ENCODE peak calls at places on chromosomes 13 and 19, in six cellular contexts. N is K562, U is SK-N-SH, R is H1, E is HL-60, L is GM12878. X is an unnamed sample.

GRCh38 chr19:42059196-42059595 is 10.8 kb downstream of the GRIK5 start:
- DNase-seq in U (no peak), R (no peak), E (no peak), L (no peak), N (no peak), X (no peak)

GRCh38 chr13:45951724-45952123 is 100.2 kb upstream of the SIAH3 start:
- DNase-seq in L (no peak), E (no peak), U (no peak), N (no peak), R (no peak), X (no peak)

GRCh38 chr19:29528350-29528945 is 2.7 kb downstream of the VSTM2B start:
- DNase-seq in R (peak), U (peak), L (peak), N (peak), E (peak), X (peak)

GRCh38 chr19:28553005-28553404 is 659.9 kb downstream of the UQCRFS1 start:
- DNase-seq in L (no peak), U (no peak), E (no peak), N (no peak), R (no peak), X (no peak)

GRCh38 chr19:18280247-18281081 is 958 bp downstream of the JUND start:
- DNase-seq in U (peak), E (peak), R (peak), N (peak), L (no peak), X (peak)

GRCh38 chr13:98575876-98576214 is 1.1 kb downstream of the STK24 start:
- DNase-seq in N (no peak), R (no peak), U (no peak), L (no peak), E (no peak), X (no peak)

GRCh38 chr13:72384879-72385278 is 342.6 kb downstream of the MZT1 start:
- DNase-seq in E (peak), R (no peak), L (no peak), U (no peak), N (no peak), X (peak)

GRCh38 chr13:79815041-79815440 is 334.1 kb downstream of the NDFIP2 start:
- DNase-seq in R (no peak), E (no peak), U (no peak), N (no peak), L (no peak), X (no peak)

GRCh38 chr13:63351533-63351932 is 1935.9 kb upstream of the PCDH20 start:
- DNase-seq in R (no peak), U (no peak), E (no peak), L (no peak), N (no peak), X (no peak)

GRCh38 chr19:46408611-46409039 is 4.7 kb downstream of the CCDC8 start:
- DNase-seq in E (no peak), L (no peak), R (no peak), N (no peak), U (no peak), X (peak)

GRCh38 chr19:46404884-46405658 is 8.3 kb downstream of the CCDC8 start:
- DNase-seq in L (no peak), R (no peak), E (no peak), N (peak), U (no peak), X (peak)

GRCh38 chr19:31586282-31586681 is 237.0 kb upstream of the TSHZ3 start:
- DNase-seq in E (no peak), L (no peak), N (no peak), U (no peak), R (no peak), X (no peak)

GRCh38 chr19:40810160-40810559 is 11.2 kb downstream of the EGLN2 start:
- DNase-seq in L (no peak), E (no peak), N (peak), U (no peak), R (no peak), X (no peak)

GRCh38 chr19:39408392-39409206 is 2.0 kb downstream of the ZFP36 start:
- DNase-seq in U (no peak), L (no peak), E (no peak), N (no peak), R (peak), X (no peak)

GRCh38 chr13:27281420-27281819 is 10.8 kb downstream of the RASL11A start:
- DNase-seq in N (no peak), U (no peak), L (no peak), E (no peak), R (no peak), X (no peak)

GRCh38 chr13:24151864-24152263 is 8.7 kb upstream of the SPATA13 start:
- DNase-seq in L (no peak), E (no peak), R (no peak), N (no peak), U (no peak), X (no peak)

GRCh38 chr19:15194938-15195337 is 5.9 kb downstream of the NOTCH3 start:
- DNase-seq in R (no peak), L (no peak), E (no peak), N (no peak), U (no peak), X (no peak)

GRCh38 chr19:19028526-19028925 is 4.8 kb downstream of the SUGP2 start:
- DNase-seq in E (no peak), U (no peak), L (no peak), R (no peak), N (no peak), X (no peak)

GRCh38 chr13:100478107-100478809 is 110.3 kb downstream of the GGACT start:
- DNase-seq in U (no peak), R (no peak), E (no peak), N (no peak), L (no peak), X (no peak)

GRCh38 chr19:403221-404036 is 5.5 kb downstream of the C2CD4C start:
- DNase-seq in U (peak), R (peak), E (no peak), N (no peak), L (no peak), X (no peak)

GRCh38 chr13:61880576-61881283 is 465.1 kb upstream of the PCDH20 start:
- DNase-seq in N (peak), U (peak), L (no peak), E (peak), R (no peak), X (peak)

GRCh38 chr19:44878119-44878865 is 12.8 kb upstream of the TOMM40 start:
- DNase-seq in N (no peak), E (no peak), R (no peak), L (no peak), U (no peak), X (no peak)

GRCh38 chr19:29512748-29513147 is 13.0 kb upstream of the VSTM2B start:
- DNase-seq in L (no peak), U (no peak), N (no peak), R (no peak), E (no peak), X (no peak)

GRCh38 chr13:51324714-51325440 is 14.6 kb upstream of the SERPINE3 start:
- DNase-seq in U (no peak), N (no peak), R (no peak), L (no peak), E (no peak), X (no peak)

GRCh38 chr13:24176351-24177101 is 16.0 kb downstream of the SPATA13 start:
- DNase-seq in E (no peak), L (no peak), U (no peak), N (no peak), R (no peak), X (peak)

GRCh38 chr13:50891206-50891605 is 18.4 kb upstream of the RNASEH2B start:
- DNase-seq in R (no peak), N (no peak), L (no peak), U (no peak), E (no peak), X (no peak)

GRCh38 chr13:97125810-97126738 is 96.1 kb upstream of the MBNL2 start:
- DNase-seq in U (no peak), E (no peak), R (no peak), L (peak), N (no peak), X (no peak)

GRCh38 chr13:36880961-36881360 is 39.1 kb downstream of the SMAD9 start:
- DNase-seq in R (no peak), N (no peak), L (no peak), U (no peak), E (no peak), X (no peak)

GRCh38 chr19:11405846-11406643 is 13.1 kb downstream of the RGL3 start:
- DNase-seq in R (peak), U (peak), N (no peak), E (no peak), L (no peak), X (no peak)

GRCh38 chr13:111361873-111362648 is 41.6 kb downstream of the TEX29 start:
- DNase-seq in R (peak), N (no peak), L (no peak), U (no peak), E (no peak), X (no peak)

GRCh38 chr19:39832341-39833083 is 1.4 kb downstream of the DYRK1B start:
- DNase-seq in N (no peak), L (no peak), U (no peak), E (no peak), R (no peak), X (no peak)

GRCh38 chr19:48689438-48689837 is 6.3 kb upstream of the FUT2 start:
- DNase-seq in U (no peak), L (no peak), E (no peak), R (no peak), N (no peak), X (no peak)

GRCh38 chr13:114161644-114162532 is 17.2 kb upstream of the CFAP97D2 start:
- DNase-seq in E (peak), R (no peak), U (no peak), N (no peak), L (no peak), X (peak)

GRCh38 chr19:39321832-39322176 is 1.1 kb upstream of the LRFN1 start:
- DNase-seq in N (no peak), E (no peak), L (no peak), U (no peak), R (no peak), X (no peak)

GRCh38 chr19:6686628-6686975 is 16.6 kb upstream of the TNFSF14 start:
- DNase-seq in U (no peak), L (no peak), N (no peak), E (no peak), R (no peak), X (no peak)

GRCh38 chr19:5949792-5950305 is 28.1 kb downstream of the RANBP3 start:
- DNase-seq in E (no peak), L (no peak), U (no peak), R (no peak), N (no peak), X (no peak)

GRCh38 chr13:40589285-40590109 is 76.9 kb downstream of the FOXO1 start:
- DNase-seq in U (no peak), N (no peak), L (peak), R (no peak), E (peak), X (peak)
- TF ChIP-seq GABPA in U (no peak), N (no peak), L (peak), R (no peak), E (no peak), X (no peak)

GRCh38 chr13:107211073-107211472 is 643.1 kb upstream of the ARGLU1 start:
- DNase-seq in L (no peak), R (peak), N (peak), U (peak), E (peak), X (peak)
- TF ChIP-seq GABPA in L (no peak), R (no peak), N (no peak), U (no peak), E (no peak), X (no peak)

GRCh38 chr19:43735013-43735412 is 19.1 kb downstream of the IRGC start:
- DNase-seq in N (no peak), R (no peak), E (no peak), L (no peak), U (no peak), X (no peak)
- TF ChIP-seq GABPA in N (no peak), R (no peak), E (no peak), L (no peak), U (no peak), X (no peak)

DNA sequence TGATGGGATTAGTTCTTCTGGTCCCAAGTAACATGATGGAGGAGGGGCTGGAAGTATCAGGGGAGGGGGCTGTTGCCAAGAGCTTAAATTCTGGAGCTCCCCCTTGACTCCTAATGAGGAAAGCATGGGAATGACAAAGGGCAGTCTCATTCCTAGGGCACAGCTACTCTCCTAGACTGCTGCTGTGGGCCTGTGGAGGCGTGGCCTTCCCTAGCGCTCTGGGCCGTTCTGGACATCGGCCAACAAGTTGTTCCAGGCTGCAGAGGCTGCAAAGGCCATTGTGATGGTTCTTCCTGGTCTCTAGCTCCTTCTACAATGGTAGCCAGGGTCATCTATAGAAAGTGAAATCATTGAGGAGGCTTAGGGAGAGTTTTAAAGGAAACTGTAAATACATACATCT is 916.6 kb downstream of the DIAPH3 start:
- DNase-seq in U (no peak), N (no peak), R (no peak), L (no peak), E (no peak), X (no peak)
- TF ChIP-seq GABPA in U (no peak), N (no peak), R (no peak), L (no peak), E (no peak), X (no peak)

DNA sequence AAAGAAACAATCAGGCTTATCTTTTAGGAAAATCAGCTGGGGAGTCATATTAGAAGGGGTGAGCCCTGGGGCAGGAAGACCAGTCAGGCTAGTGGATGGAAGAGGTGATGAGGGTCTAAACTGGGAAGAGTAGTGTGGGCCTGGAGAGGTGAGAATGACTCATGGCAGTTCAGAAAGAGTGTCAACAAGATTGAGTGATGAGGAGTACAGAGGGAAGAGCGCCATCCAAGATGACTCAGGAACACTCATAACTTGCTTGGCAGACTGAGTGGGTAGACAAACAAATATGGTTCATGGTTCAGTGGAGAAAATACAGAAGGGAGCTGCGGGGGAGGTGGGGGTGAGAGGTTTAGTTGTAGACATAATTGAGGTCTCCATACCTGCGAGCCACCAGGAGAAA is 17.3 kb upstream of the CLDN10 start:
- DNase-seq in U (no peak), L (no peak), E (no peak), R (no peak), N (no peak), X (peak)
- TF ChIP-seq GABPA in U (no peak), L (no peak), E (no peak), R (no peak), N (no peak), X (no peak)